ENCODE peak calls at places on chromosomes 16 and 17, in seven cellular contexts. P, J, H, F, Z, T and W are unnamed samples.
A peak's percentile ranks its signal among the peaks of the same experiment; 100 is the strongest.

GRCh38 chr16:2799852-2800226 is 1.6 kb downstream of the PRSS41 start:
- DNase-seq in P (no peak), J (no peak), H (no peak), F (no peak), Z (peak; percentile 17), T (no peak), W (no peak)

GRCh38 chr17:76474238-76474637 is 6.8 kb downstream of the AANAT start:
- DNase-seq in P (no peak), J (no peak), H (no peak), F (no peak), Z (no peak), T (no peak), W (no peak)

GRCh38 chr16:56610017-56610608 is 1.7 kb downstream of the MT2A start:
- DNase-seq in P (peak; percentile 75), J (no peak), H (peak; percentile 59), F (peak; percentile 49), Z (peak; percentile 89), T (no peak), W (no peak)

GRCh38 chr17:50872710-50873424 is 6.7 kb upstream of the TOB1 start:
- DNase-seq in P (peak; percentile 39), J (no peak), H (peak; percentile 21), F (no peak), Z (peak; percentile 24), T (no peak), W (no peak)

GRCh38 chr17:74240637-74241036 is 27.3 kb downstream of the TTYH2 start:
- DNase-seq in P (no peak), J (no peak), H (no peak), F (no peak), Z (no peak), T (no peak), W (no peak)

GRCh38 chr16:7025616-7026190 is 306.9 kb upstream of the RBFOX1 start:
- DNase-seq in P (peak; percentile 3), J (peak; percentile 91), H (no peak), F (no peak), Z (no peak), T (no peak), W (peak; percentile 14)

GRCh38 chr16:711548-712320 is 3.2 kb upstream of the METRN start:
- DNase-seq in P (peak; percentile 51), J (peak; percentile 91), H (peak; percentile 74), F (peak; percentile 66), Z (peak; percentile 66), T (peak; percentile 68), W (no peak)

GRCh38 chr16:30069575-30070462 is 4.3 kb downstream of the ALDOA start:
- DNase-seq in P (no peak), J (no peak), H (no peak), F (no peak), Z (no peak), T (no peak), W (no peak)

GRCh38 chr17:64056269-64057005 is 36.0 kb upstream of the ICAM2 start:
- DNase-seq in P (no peak), J (no peak), H (no peak), F (no peak), Z (no peak), T (no peak), W (no peak)